ENCODE peak calls at places on chromosomes 5 and 9, in six cellular contexts. D, L, E, J, V and S are unnamed samples.

GRCh38 chr9:12878342-12878978 is 103.6 kb downstream of the LURAP1L start:
- DNase-seq in V (no peak), D (no peak), L (no peak), J (no peak), E (no peak), S (no peak)

GRCh38 chr9:116160676-116161571 is 7.3 kb downstream of the PAPPA start:
- DNase-seq in E (no peak), D (no peak), J (no peak), L (no peak), V (no peak), S (no peak)

GRCh38 chr9:93134018-93134739 is at the start of gene NINJ1:
- DNase-seq in D (peak; percentile 46), J (no peak), E (peak; percentile 93), V (no peak), L (peak; percentile 43), S (no peak)

GRCh38 chr5:56447232-56447631 is 214.1 kb upstream of the ANKRD55 start:
- DNase-seq in E (no peak), J (no peak), D (no peak), L (no peak), V (no peak), S (no peak)

GRCh38 chr9:72386186-72386585 is 21.2 kb upstream of the ZFAND5 start:
- DNase-seq in E (no peak), V (no peak), J (no peak), D (no peak), L (no peak), S (no peak)

GRCh38 chr5:147849226-147849625 is 17.8 kb upstream of the SPINK1 start:
- DNase-seq in D (no peak), V (no peak), E (no peak), L (no peak), J (no peak), S (no peak)

GRCh38 chr9:98986866-98987653 is 43.4 kb downstream of the COL15A1 start:
- DNase-seq in V (no peak), E (no peak), D (no peak), L (no peak), J (no peak), S (no peak)

GRCh38 chr5:89988998-89989690 is 420.4 kb downstream of the CETN3 start:
- DNase-seq in D (no peak), E (no peak), V (no peak), L (no peak), J (peak; percentile 75), S (no peak)

GRCh38 chr9:18826248-18826647 is 206.8 kb downstream of the SAXO1 start:
- DNase-seq in L (no peak), D (no peak), V (no peak), J (no peak), E (no peak), S (no peak)

GRCh38 chr9:134735441-134736175 is 94.0 kb downstream of the COL5A1 start:
- DNase-seq in J (no peak), L (no peak), D (peak; percentile 65), V (no peak), E (no peak), S (no peak)

GRCh38 chr5:83785176-83785668 is 64.6 kb upstream of the HAPLN1 start:
- DNase-seq in V (no peak), E (no peak), J (no peak), D (no peak), L (no peak), S (no peak)

GRCh38 chr5:176819476-176819875 is 9.1 kb downstream of the UNC5A start:
- DNase-seq in L (no peak), E (no peak), D (no peak), J (no peak), V (no peak), S (no peak)

GRCh38 chr9:134514503-134514902 is 127.1 kb upstream of the COL5A1 start:
- DNase-seq in V (no peak), D (no peak), L (no peak), J (no peak), E (no peak), S (no peak)

GRCh38 chr9:135707449-135708138 is 5.6 kb downstream of the KCNT1 start:
- DNase-seq in J (no peak), V (no peak), L (no peak), E (no peak), D (no peak), S (no peak)

GRCh38 chr5:172772112-172772906 is 1.3 kb upstream of the DUSP1 start:
- DNase-seq in D (peak; percentile 93), V (no peak), E (peak; percentile 78), L (peak; percentile 76), J (peak; percentile 99), S (peak; percentile 96)

GRCh38 chr9:116288658-116289057 is 135.1 kb downstream of the PAPPA start:
- DNase-seq in V (no peak), J (no peak), L (no peak), E (no peak), D (no peak), S (no peak)

GRCh38 chr5:154771383-154771901 is 16.3 kb downstream of the LARP1 start:
- DNase-seq in J (no peak), D (no peak), E (no peak), V (no peak), L (peak; percentile 10), S (no peak)

GRCh38 chr9:110213413-110214044 is 5.6 kb upstream of the C9orf152 start:
- DNase-seq in E (no peak), L (no peak), J (no peak), V (no peak), D (no peak), S (no peak)

GRCh38 chr5:113163328-113163727 is 186.7 kb downstream of the DCP2 start:
- DNase-seq in D (no peak), E (no peak), J (no peak), V (no peak), L (no peak), S (no peak)

GRCh38 chr5:41161271-41161670 is 52.1 kb downstream of the C6 start:
- DNase-seq in V (no peak), D (no peak), J (no peak), E (no peak), L (no peak), S (no peak)

GRCh38 chr9:83405674-83406255 is 132.4 kb downstream of the FRMD3 start:
- DNase-seq in D (no peak), L (no peak), J (no peak), V (no peak), E (no peak), S (no peak)

GRCh38 chr9:136342191-136343120 is 15.1 kb downstream of the GPSM1 start:
- DNase-seq in D (peak; percentile 80), J (no peak), V (no peak), E (peak; percentile 79), L (peak; percentile 95), S (no peak)

DNA sequence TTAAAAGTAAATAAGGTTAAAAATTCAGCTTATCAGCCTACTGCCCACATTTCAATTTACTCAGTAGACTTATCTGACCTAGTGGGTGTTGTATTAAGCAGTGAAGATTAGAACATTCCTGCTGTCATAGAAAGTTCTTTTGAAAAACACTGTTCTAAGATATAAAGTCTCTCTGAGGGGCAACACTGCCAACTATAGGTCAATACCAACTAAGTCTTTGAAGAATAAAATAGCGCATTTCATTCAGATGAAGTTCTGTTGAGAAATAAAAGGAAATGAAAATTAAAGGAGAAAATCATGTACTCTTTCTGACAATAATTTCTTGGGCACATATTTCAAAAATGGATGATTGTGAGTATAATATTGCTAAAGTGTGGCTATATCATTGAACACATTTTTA is 86.8 kb downstream of the PTPRD start:
- DNase-seq in D (no peak), V (no peak), E (no peak), J (no peak), L (no peak), S (no peak)
- TF ChIP-seq CTCF in D (no peak), V (no peak), E (no peak), J (no peak), L (peak; percentile 27), S (no peak)

GRCh38 chr5:141669519-141669918 is 12.5 kb downstream of the ARAP3 start:
- DNase-seq in L (no peak), J (no peak), D (no peak), V (no peak), E (no peak), S (no peak)
- TF ChIP-seq CTCF in L (no peak), J (no peak), D (no peak), V (no peak), E (peak; percentile 8), S (no peak)

GRCh38 chr5:171272996-171273970 is 35.8 kb upstream of the TLX3 start:
- DNase-seq in E (peak; percentile 20), V (peak; percentile 6), L (no peak), J (no peak), D (no peak), S (no peak)
- TF ChIP-seq CTCF in E (peak; percentile 35), V (peak; percentile 60), L (peak; percentile 57), J (no peak), D (no peak), S (peak; percentile 43)

DNA sequence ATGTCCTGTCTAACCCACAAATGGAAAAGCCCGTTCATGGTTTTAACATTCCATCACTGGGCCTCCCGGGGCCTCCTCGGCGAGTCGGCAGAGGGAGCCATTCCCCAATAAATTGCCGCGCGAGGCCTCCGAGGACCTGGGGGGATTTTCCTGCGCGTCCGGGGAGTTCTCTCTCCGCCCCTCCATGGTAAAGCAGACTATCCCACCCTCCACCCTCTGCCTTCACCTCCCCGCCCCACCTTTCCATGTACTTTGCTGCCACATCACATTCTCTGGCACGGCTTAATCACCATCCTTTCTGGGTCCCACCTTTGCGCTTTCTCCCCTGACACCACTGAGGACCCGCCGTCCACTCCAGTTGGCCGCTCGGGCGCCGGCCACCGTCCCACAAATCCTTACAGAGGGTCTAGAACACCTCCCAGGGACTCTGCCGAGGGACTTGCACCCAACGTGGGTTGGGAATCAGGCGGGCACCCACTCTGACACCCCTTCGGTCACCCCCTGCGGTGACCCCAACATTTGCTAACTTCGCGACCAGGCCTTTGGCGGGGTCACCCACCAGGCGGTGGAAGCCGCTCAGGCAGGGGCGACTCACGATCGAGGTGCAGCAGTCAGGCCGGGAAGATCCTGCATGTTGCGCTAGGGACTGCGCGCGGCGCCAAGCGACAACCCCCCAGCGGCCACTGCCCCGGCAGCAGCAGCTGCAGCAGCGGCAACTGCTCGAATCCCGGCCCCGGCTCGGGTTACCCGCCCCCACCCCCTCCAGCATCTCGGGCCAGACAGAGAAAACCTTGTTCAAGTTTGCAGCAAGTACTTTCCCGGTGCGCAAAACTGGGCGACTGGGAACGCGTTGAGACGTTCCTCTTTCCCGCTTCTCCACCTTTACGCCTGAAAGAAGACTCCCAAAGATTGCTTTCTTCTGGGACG is at the start of gene MEGF10:
- DNase-seq in L (peak; percentile 71), V (no peak), E (peak; percentile 61), D (no peak), J (no peak), S (peak; percentile 91)
- TF ChIP-seq CTCF in L (peak; percentile 86), V (peak; percentile 73), E (peak; percentile 75), D (peak; percentile 69), J (no peak), S (peak; percentile 93)

GRCh38 chr9:4222357-4222756 is 77.5 kb downstream of the GLIS3 start:
- DNase-seq in L (no peak), E (no peak), J (no peak), V (no peak), D (no peak), S (no peak)
- TF ChIP-seq CTCF in L (no peak), E (no peak), J (no peak), V (no peak), D (no peak), S (no peak)

GRCh38 chr5:105877592-105877991 is 1793.1 kb downstream of the EFNA5 start:
- DNase-seq in J (no peak), V (no peak), E (no peak), D (no peak), L (no peak), S (no peak)
- TF ChIP-seq CTCF in J (no peak), V (no peak), E (no peak), D (no peak), L (no peak), S (peak; percentile 9)